ENCODE peak calls at places on chromosomes 13 and 19, in seven cellular contexts. V is non-pigmented ciliary epithelial cell; Q is HTR-8/SVneo; G is ELF-1; I is A172; P is CD8-positive, alpha-beta memory T cell; K is GM20000. L is an unnamed sample.

GRCh38 chr13:46327256-46327655 is 59.8 kb downstream of the RUBCNL start:
- DNase-seq in V (no peak), Q (no peak), G (no peak), I (no peak), P (no peak), K (no peak), L (no peak)

GRCh38 chr13:92126399-92126798 is 728.0 kb downstream of the GPC5 start:
- DNase-seq in V (no peak), Q (no peak), G (no peak), I (no peak), P (no peak), K (no peak), L (no peak)

GRCh38 chr13:109657395-109657794 is 129.0 kb downstream of the IRS2 start:
- DNase-seq in V (no peak), Q (no peak), G (no peak), I (no peak), P (no peak), K (no peak), L (no peak)

GRCh38 chr13:93794197-93794885 is 567.7 kb downstream of the GPC6 start:
- DNase-seq in V (no peak), Q (no peak), G (no peak), I (no peak), P (no peak), K (no peak), L (no peak)

GRCh38 chr19:3670796-3671679 is 29.2 kb downstream of the PIP5K1C start:
- DNase-seq in V (no peak), Q (no peak), G (peak), I (peak), P (no peak), K (peak), L (no peak)

GRCh38 chr13:63463782-63464610 is 2048.3 kb upstream of the PCDH20 start:
- DNase-seq in V (no peak), Q (no peak), G (no peak), I (no peak), P (no peak), K (peak), L (no peak)

GRCh38 chr19:19217110-19217509 is 5.4 kb downstream of the NCAN start:
- DNase-seq in V (no peak), Q (no peak), G (no peak), I (peak), P (no peak), K (no peak), L (no peak)

GRCh38 chr13:31749929-31750328 is 10.6 kb downstream of the RXFP2 start:
- DNase-seq in V (peak), Q (peak), G (no peak), I (peak), P (no peak), K (no peak), L (no peak)

GRCh38 chr19:7925171-7925837 is 631 bp downstream of the CTXN1 start:
- DNase-seq in V (no peak), Q (peak), G (peak), I (peak), P (peak), K (peak), L (peak)

GRCh38 chr13:35014606-35015005 is 72.5 kb downstream of the NBEA start:
- DNase-seq in V (no peak), Q (no peak), G (peak), I (no peak), P (no peak), K (no peak), L (no peak)

GRCh38 chr19:49398001-49398615 is 10.1 kb downstream of the KASH5 start:
- DNase-seq in V (no peak), Q (no peak), G (peak), I (no peak), P (no peak), K (no peak), L (no peak)

GRCh38 chr19:34675919-34676318 is 1.0 kb downstream of the SCGB2B2 start:
- DNase-seq in V (no peak), Q (no peak), G (no peak), I (no peak), P (no peak), K (no peak), L (no peak)

GRCh38 chr19:33458807-33459206 is 62.8 kb downstream of the PEPD start:
- DNase-seq in V (no peak), Q (no peak), G (no peak), I (no peak), P (no peak), K (no peak), L (no peak)

GRCh38 chr13:64471916-64472315 is 2758.2 kb downstream of the PCDH9 start:
- DNase-seq in V (no peak), Q (peak), G (no peak), I (peak), P (no peak), K (no peak), L (no peak)

GRCh38 chr13:78372581-78372980 is 230.8 kb downstream of the POU4F1 start:
- DNase-seq in V (no peak), Q (no peak), G (no peak), I (no peak), P (no peak), K (no peak), L (no peak)

GRCh38 chr19:611506-611869 is 21.8 kb downstream of the HCN2 start:
- DNase-seq in V (peak), Q (no peak), G (no peak), I (peak), P (peak), K (peak), L (no peak)

GRCh38 chr13:50596776-50597203 is 246.7 kb downstream of the DLEU7 start:
- DNase-seq in V (no peak), Q (no peak), G (no peak), I (no peak), P (no peak), K (no peak), L (no peak)

GRCh38 chr13:29901714-29902631 is 51.6 kb upstream of the UBL3 start:
- DNase-seq in V (peak), Q (peak), G (peak), I (peak), P (peak), K (no peak), L (peak)

GRCh38 chr13:110236831-110237261 is 70.1 kb downstream of the COL4A1 start:
- DNase-seq in V (no peak), Q (no peak), G (no peak), I (no peak), P (no peak), K (no peak), L (no peak)

GRCh38 chr19:13172335-13173128 is 22.3 kb downstream of the IER2 start:
- DNase-seq in V (no peak), Q (peak), G (no peak), I (peak), P (peak), K (peak), L (peak)

GRCh38 chr19:1060689-1061088 is 6.3 kb upstream of the ARHGAP45 start:
- DNase-seq in V (no peak), Q (no peak), G (no peak), I (no peak), P (no peak), K (no peak), L (no peak)

GRCh38 chr13:27482996-27483395 is 32.6 kb upstream of the MTIF3 start:
- DNase-seq in V (no peak), Q (no peak), G (no peak), I (no peak), P (no peak), K (peak), L (no peak)

GRCh38 chr19:45470147-45471081 is 2.6 kb downstream of the FOSB start:
- DNase-seq in V (no peak), Q (no peak), G (no peak), I (peak), P (peak), K (no peak), L (no peak)

GRCh38 chr13:90070362-90070761 is 1277.1 kb upstream of the MIR17HG start:
- DNase-seq in V (no peak), Q (no peak), G (no peak), I (no peak), P (no peak), K (no peak), L (no peak)

GRCh38 chr13:54241719-54242118 is 1213.1 kb downstream of the OLFM4 start:
- DNase-seq in V (no peak), Q (no peak), G (no peak), I (no peak), P (no peak), K (no peak), L (no peak)

GRCh38 chr13:46489586-46490023 is 63.4 kb upstream of the LRCH1 start:
- DNase-seq in V (no peak), Q (no peak), G (peak), I (peak), P (no peak), K (no peak), L (no peak)